ENCODE peak calls at places on chromosomes 6 and 20, in seven cellular contexts. U is gastrocnemius medialis, B is GM12865, S is mucosa of descending colon, M is right lobe of liver, O is Calu3, T is NB4. L is an unnamed sample.

GRCh38 chr20:42886046-42886445 is 303.7 kb downstream of the PTPRT start:
- DNase-seq in U (no peak), B (no peak), S (no peak), M (no peak), O (no peak), T (no peak), L (no peak)

GRCh38 chr20:38353298-38353697 is 7.0 kb downstream of the LBP start:
- DNase-seq in U (no peak), B (no peak), S (no peak), M (no peak), O (no peak), T (no peak), L (no peak)

GRCh38 chr20:10619427-10619826 is 54.4 kb downstream of the JAG1 start:
- DNase-seq in U (no peak), B (no peak), S (no peak), M (no peak), O (no peak), T (no peak), L (no peak)

GRCh38 chr6:9039258-9039657 is 603.9 kb upstream of the SLC35B3 start:
- DNase-seq in U (no peak), B (no peak), S (no peak), M (no peak), O (no peak), T (no peak), L (no peak)

GRCh38 chr6:7145269-7146078 is 37.7 kb downstream of the RREB1 start:
- DNase-seq in U (no peak), B (no peak), S (peak; percentile 75), M (no peak), O (peak; percentile 53), T (peak; percentile 96), L (no peak)

GRCh38 chr6:150046943-150047342 is 21.6 kb upstream of the RAET1L start:
- DNase-seq in U (no peak), B (no peak), S (no peak), M (no peak), O (no peak), T (no peak), L (no peak)

GRCh38 chr6:169561665-169562064 is 140.2 kb downstream of the WDR27 start:
- DNase-seq in U (no peak), B (no peak), S (no peak), M (no peak), O (no peak), T (no peak), L (no peak)

GRCh38 chr20:59765599-59766177 is 161.3 kb downstream of the PHACTR3 start:
- DNase-seq in U (no peak), B (peak; percentile 54), S (peak; percentile 29), M (no peak), O (peak; percentile 35), T (peak; percentile 66), L (no peak)

GRCh38 chr6:12263403-12263802 is 26.8 kb upstream of the EDN1 start:
- DNase-seq in U (no peak), B (no peak), S (no peak), M (no peak), O (no peak), T (no peak), L (no peak)

GRCh38 chr20:38145094-38146075 is 19.7 kb downstream of the TGM2 start:
- DNase-seq in U (no peak), B (no peak), S (no peak), M (no peak), O (no peak), T (peak; percentile 60), L (no peak)

GRCh38 chr6:44667668-44668390 is 280.3 kb downstream of the CDC5L start:
- DNase-seq in U (no peak), B (peak; percentile 63), S (peak; percentile 66), M (peak; percentile 63), O (peak; percentile 76), T (peak; percentile 34), L (peak; percentile 35)

GRCh38 chr20:58307270-58307669 is 2.2 kb upstream of the RAB22A start:
- DNase-seq in U (no peak), B (no peak), S (no peak), M (no peak), O (no peak), T (no peak), L (no peak)

GRCh38 chr20:56554869-56555268 is 21.8 kb downstream of the FAM209B start:
- DNase-seq in U (peak; percentile 15), B (peak; percentile 80), S (peak; percentile 20), M (no peak), O (peak; percentile 58), T (peak; percentile 89), L (peak; percentile 64)
- TF ChIP-seq CTCF in U (no peak), B (no peak), S (no peak), M (no peak), O (no peak), T (no peak), L (no peak)

DNA sequence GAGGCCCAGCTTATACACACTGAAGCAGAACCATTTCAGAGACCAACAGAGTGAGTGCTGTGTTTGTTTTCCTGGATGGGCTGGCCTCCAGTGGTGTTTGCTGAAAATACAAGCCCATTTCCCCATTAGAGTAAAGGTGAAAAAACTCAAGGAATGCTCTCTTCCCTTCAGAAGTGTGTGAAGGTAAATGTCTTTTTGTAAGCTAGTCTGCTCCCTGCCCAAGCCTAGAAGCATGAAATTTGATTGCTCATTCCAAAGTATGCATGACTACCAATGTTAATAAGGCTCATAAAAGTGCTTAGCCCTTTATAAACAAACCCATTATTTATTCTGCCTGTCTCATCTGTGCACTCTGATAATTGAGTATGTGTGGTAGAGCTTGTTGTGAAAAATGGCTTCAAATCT is 59.1 kb downstream of the ADGRF1 start:
- DNase-seq in U (no peak), B (no peak), S (no peak), M (no peak), O (peak; percentile 41), T (no peak), L (no peak)
- TF ChIP-seq CTCF in U (no peak), B (no peak), S (no peak), M (no peak), O (no peak), T (no peak), L (no peak)

GRCh38 chr6:90490030-90490429 is 96.8 kb downstream of the MAP3K7 start:
- DNase-seq in U (no peak), B (no peak), S (no peak), M (no peak), O (no peak), T (no peak), L (no peak)
- TF ChIP-seq CTCF in U (no peak), B (no peak), S (no peak), M (no peak), O (no peak), T (no peak), L (no peak)

GRCh38 chr20:25057234-25058050 is 497 bp downstream of the ACSS1 start:
- DNase-seq in U (peak; percentile 74), B (peak; percentile 77), S (peak; percentile 83), M (peak; percentile 85), O (peak; percentile 44), T (peak; percentile 79), L (peak; percentile 78)

GRCh38 chr20:25059487-25059820 is 1.5 kb upstream of the ACSS1 start:
- DNase-seq in U (no peak), B (no peak), S (no peak), M (no peak), O (no peak), T (no peak), L (no peak)

GRCh38 chr20:25059866-25060465 is 2.0 kb upstream of the ACSS1 start:
- DNase-seq in U (no peak), B (no peak), S (no peak), M (no peak), O (no peak), T (no peak), L (no peak)

GRCh38 chr20:25058051-25058796 is at the start of gene ACSS1:
- DNase-seq in U (no peak), B (peak; percentile 94), S (peak; percentile 75), M (peak; percentile 68), O (no peak), T (peak; percentile 72), L (peak; percentile 88)

DNA sequence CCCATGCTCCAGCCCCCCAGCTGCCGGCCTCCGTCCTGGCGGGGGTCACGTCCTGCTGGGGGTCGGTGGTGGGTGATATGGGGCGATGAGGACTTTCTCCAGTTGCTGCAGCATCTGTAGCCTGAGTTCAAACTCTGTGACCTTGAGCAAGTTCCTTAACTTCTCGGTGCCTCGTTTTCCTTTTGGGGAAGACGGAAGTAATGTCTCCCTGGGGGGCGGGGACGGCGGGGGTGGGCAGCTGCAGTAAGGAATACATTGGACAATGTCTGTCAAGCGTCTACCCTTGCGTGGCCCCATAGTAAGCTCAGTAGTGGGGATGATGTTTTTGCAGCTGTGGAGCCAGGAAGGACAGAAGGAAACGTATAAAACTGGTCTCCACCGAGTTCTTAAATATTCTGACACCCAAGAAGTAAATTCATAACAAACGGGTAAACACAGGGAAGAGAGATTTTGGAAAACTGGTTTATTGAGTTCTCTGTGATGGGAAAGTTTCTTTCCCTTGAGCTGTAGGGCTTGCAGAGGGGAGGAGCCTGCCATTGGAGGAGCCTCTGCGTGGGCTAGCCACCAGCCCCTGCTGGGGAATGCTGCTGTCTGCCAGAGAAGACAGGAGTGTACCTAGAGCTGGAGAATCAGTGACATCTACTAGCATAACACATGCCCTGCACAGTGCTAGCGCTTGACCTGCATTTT is 1.0 kb upstream of the ACSS1 start:
- DNase-seq in U (no peak), B (peak; percentile 35), S (peak; percentile 36), M (no peak), O (no peak), T (peak; percentile 46), L (no peak)
- TF ChIP-seq CTCF in U (no peak), B (no peak), S (no peak), M (no peak), O (no peak), T (no peak), L (no peak)

GRCh38 chr6:77653817-77654216 is 978 bp downstream of the MEI4 start:
- DNase-seq in U (no peak), B (no peak), S (no peak), M (no peak), O (no peak), T (no peak), L (no peak)

GRCh38 chr6:77652739-77653138 is at the start of gene MEI4:
- DNase-seq in U (no peak), B (no peak), S (no peak), M (no peak), O (no peak), T (no peak), L (no peak)

DNA sequence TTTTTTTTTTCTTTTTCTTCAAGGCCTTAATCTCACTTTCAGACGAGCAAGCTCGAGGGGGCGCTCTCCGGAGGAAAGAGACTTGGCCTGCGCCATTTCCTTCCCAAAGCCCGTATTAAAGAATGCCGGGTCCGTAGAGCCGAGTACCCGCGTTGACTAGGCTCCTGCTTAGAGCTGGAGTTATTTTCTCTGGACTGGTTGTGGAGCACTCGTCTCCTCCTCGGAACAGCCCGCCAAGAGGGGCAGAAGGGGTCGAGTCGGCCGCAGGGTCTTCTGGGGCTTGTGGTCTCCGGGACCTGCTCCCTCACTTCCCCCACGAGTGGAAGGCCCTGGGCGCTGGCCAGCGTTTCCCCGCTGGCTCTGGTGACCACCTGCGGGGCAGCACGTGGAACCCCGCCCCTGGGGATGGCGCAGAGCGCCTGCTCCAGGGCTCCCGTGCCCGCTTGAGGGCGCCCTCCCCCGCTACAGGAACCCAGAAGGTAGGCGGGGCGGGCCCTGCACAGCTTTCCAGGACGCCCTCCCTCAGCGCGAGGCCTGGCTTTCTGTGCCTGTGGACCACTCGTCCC is 2.7 kb upstream of the MEI4 start:
- DNase-seq in U (no peak), B (peak; percentile 8), S (peak; percentile 9), M (peak; percentile 83), O (peak; percentile 64), T (no peak), L (peak; percentile 21)
- TF ChIP-seq CTCF in U (no peak), B (peak; percentile 32), S (no peak), M (no peak), O (peak; percentile 18), T (no peak), L (peak; percentile 40)

L was measured in GM13977.